ENCODE peak calls at places on chromosomes 3 and 15, in four cellular contexts. One of them, this sample, is unnamed.

GRCh38 chr3:33915796-33916589 is 117.6 kb downstream of the PDCD6IP start:
- DNase-seq in GM12878: no peak
- DNase-seq in K562: no peak
- DNase-seq in HepG2: peak
- DNase-seq in this sample: no peak

GRCh38 chr15:30990451-30991300 is 752 bp downstream of the MTMR10 start:
- DNase-seq in K562: no peak
- DNase-seq in GM12878: no peak
- DNase-seq in HepG2: peak
- DNase-seq in this sample: peak

GRCh38 chr3:69541059-69541471 is 155.2 kb upstream of the FRMD4B start:
- DNase-seq in K562: no peak
- DNase-seq in HepG2: no peak
- DNase-seq in GM12878: no peak
- DNase-seq in this sample: no peak

GRCh38 chr3:69082805-69083204 is 1.9 kb upstream of the ARL6IP5 start:
- DNase-seq in GM12878: peak
- DNase-seq in K562: no peak
- DNase-seq in HepG2: no peak
- DNase-seq in this sample: peak

GRCh38 chr3:43316783-43317460 is 30.6 kb downstream of the SNRK start:
- DNase-seq in HepG2: peak
- DNase-seq in GM12878: no peak
- DNase-seq in K562: no peak
- DNase-seq in this sample: peak

GRCh38 chr3:13716540-13717221 is 163.2 kb downstream of the WNT7A start:
- DNase-seq in K562: no peak
- DNase-seq in GM12878: no peak
- DNase-seq in HepG2: no peak
- DNase-seq in this sample: no peak

GRCh38 chr3:174812172-174812862 is 46.8 kb upstream of the NAALADL2 start:
- DNase-seq in K562: no peak
- DNase-seq in GM12878: no peak
- DNase-seq in HepG2: no peak
- DNase-seq in this sample: no peak

GRCh38 chr3:156005698-156006097 is 114.7 kb upstream of the KCNAB1 start:
- DNase-seq in K562: no peak
- DNase-seq in HepG2: peak
- DNase-seq in GM12878: no peak
- DNase-seq in this sample: no peak

GRCh38 chr3:134378384-134378783 is 4.1 kb upstream of the AMOTL2 start:
- DNase-seq in GM12878: no peak
- DNase-seq in K562: peak
- DNase-seq in HepG2: peak
- DNase-seq in this sample: peak

GRCh38 chr3:114887806-114888205 is 259.3 kb downstream of the ZBTB20 start:
- DNase-seq in K562: no peak
- DNase-seq in GM12878: no peak
- DNase-seq in HepG2: no peak
- DNase-seq in this sample: no peak

GRCh38 chr3:15317164-15317477 is 15.3 kb downstream of the SH3BP5 start:
- DNase-seq in K562: no peak
- DNase-seq in HepG2: no peak
- DNase-seq in GM12878: no peak
- DNase-seq in this sample: no peak

GRCh38 chr3:47337656-47338055 is 43.2 kb upstream of the PTPN23 start:
- DNase-seq in GM12878: no peak
- DNase-seq in K562: no peak
- DNase-seq in HepG2: no peak
- DNase-seq in this sample: no peak

GRCh38 chr3:37990527-37990926 is at the start of gene VILL:
- DNase-seq in K562: no peak
- DNase-seq in GM12878: no peak
- DNase-seq in HepG2: no peak
- DNase-seq in this sample: no peak

GRCh38 chr3:50120364-50121095 is 31.8 kb downstream of the RBM5 start:
- DNase-seq in K562: no peak
- DNase-seq in HepG2: no peak
- DNase-seq in GM12878: no peak
- DNase-seq in this sample: no peak

GRCh38 chr3:125165189-125165947 is 47.2 kb downstream of the SLC12A8 start:
- DNase-seq in HepG2: peak
- DNase-seq in K562: no peak
- DNase-seq in GM12878: no peak
- DNase-seq in this sample: peak

GRCh38 chr3:29557186-29557585 is 276.3 kb downstream of the RBMS3 start:
- DNase-seq in GM12878: no peak
- DNase-seq in HepG2: no peak
- DNase-seq in K562: no peak
- DNase-seq in this sample: no peak

GRCh38 chr15:87365221-87365620 is 891.3 kb downstream of the NTRK3 start:
- DNase-seq in GM12878: no peak
- DNase-seq in HepG2: no peak
- DNase-seq in K562: no peak
- DNase-seq in this sample: no peak

GRCh38 chr3:186200746-186201145 is 91.9 kb upstream of the ETV5 start:
- DNase-seq in K562: no peak
- DNase-seq in GM12878: no peak
- DNase-seq in HepG2: no peak
- DNase-seq in this sample: no peak

GRCh38 chr3:189588818-189589569 is 42.2 kb upstream of the TP63 start:
- DNase-seq in HepG2: no peak
- DNase-seq in K562: no peak
- DNase-seq in GM12878: no peak
- DNase-seq in this sample: no peak

GRCh38 chr3:5002174-5002870 is 23.1 kb downstream of the BHLHE40 start:
- DNase-seq in GM12878: no peak
- DNase-seq in K562: peak
- DNase-seq in HepG2: no peak
- DNase-seq in this sample: no peak

GRCh38 chr15:81740402-81740801 is 305.4 kb downstream of the MEX3B start:
- DNase-seq in HepG2: no peak
- DNase-seq in K562: no peak
- DNase-seq in GM12878: no peak
- DNase-seq in this sample: no peak

GRCh38 chr15:41501191-41501917 is 7.7 kb downstream of the ITPKA start:
- DNase-seq in HepG2: no peak
- DNase-seq in GM12878: no peak
- DNase-seq in K562: no peak
- DNase-seq in this sample: peak

GRCh38 chr15:64596701-64597468 is 136.5 kb downstream of the ZNF609 start:
- DNase-seq in GM12878: no peak
- DNase-seq in HepG2: no peak
- DNase-seq in K562: no peak
- DNase-seq in this sample: peak

GRCh38 chr15:64193971-64194370 is 31.1 kb upstream of the PPIB start:
- DNase-seq in HepG2: no peak
- DNase-seq in GM12878: no peak
- DNase-seq in K562: no peak
- DNase-seq in this sample: no peak

GRCh38 chr15:68430471-68431036 is 1.4 kb downstream of the ITGA11 start:
- DNase-seq in GM12878: no peak
- DNase-seq in K562: no peak
- DNase-seq in HepG2: no peak
- DNase-seq in this sample: no peak

GRCh38 chr15:65369148-65369547 is 8.7 kb downstream of the IGDCC3 start:
- DNase-seq in HepG2: no peak
- DNase-seq in K562: no peak
- DNase-seq in GM12878: no peak
- DNase-seq in this sample: no peak

GRCh38 chr15:96042734-96043224 is 287.7 kb upstream of the NR2F2 start:
- DNase-seq in HepG2: no peak
- DNase-seq in K562: no peak
- DNase-seq in GM12878: peak
- DNase-seq in this sample: no peak

GRCh38 chr15:39854161-39854560 is 65.9 kb downstream of the GPR176 start:
- DNase-seq in K562: no peak
- DNase-seq in GM12878: no peak
- DNase-seq in HepG2: no peak
- DNase-seq in this sample: no peak

GRCh38 chr3:172082269-172082668 is 42.9 kb downstream of the FNDC3B start:
- DNase-seq in GM12878: no peak
- DNase-seq in HepG2: peak
- DNase-seq in K562: no peak
- DNase-seq in this sample: no peak

GRCh38 chr3:23086831-23087230 is 116.3 kb upstream of the UBE2E2 start:
- DNase-seq in GM12878: no peak
- DNase-seq in K562: no peak
- DNase-seq in HepG2: no peak
- DNase-seq in this sample: no peak

GRCh38 chr15:50702762-50703334 is 16.3 kb upstream of the TRPM7 start:
- DNase-seq in HepG2: no peak
- DNase-seq in K562: no peak
- DNase-seq in GM12878: no peak
- DNase-seq in this sample: no peak

GRCh38 chr3:72820405-72820804 is 27.8 kb downstream of the SHQ1 start:
- DNase-seq in K562: no peak
- DNase-seq in GM12878: no peak
- DNase-seq in HepG2: no peak
- DNase-seq in this sample: peak

GRCh38 chr3:49009391-49009790 is 2.2 kb downstream of the WDR6 start:
- DNase-seq in HepG2: no peak
- DNase-seq in GM12878: no peak
- DNase-seq in K562: no peak
- DNase-seq in this sample: no peak

GRCh38 chr3:56826831-56827722 is 25.3 kb upstream of the ARHGEF3 start:
- DNase-seq in K562: no peak
- DNase-seq in HepG2: peak
- DNase-seq in GM12878: no peak
- DNase-seq in this sample: no peak

GRCh38 chr15:38226867-38227266 is 25.8 kb upstream of the SPRED1 start:
- DNase-seq in GM12878: no peak
- DNase-seq in HepG2: peak
- DNase-seq in K562: no peak
- DNase-seq in this sample: peak

GRCh38 chr3:189690237-189690636 is 59.0 kb downstream of the TP63 start:
- DNase-seq in HepG2: no peak
- DNase-seq in K562: no peak
- DNase-seq in GM12878: no peak
- DNase-seq in this sample: no peak

GRCh38 chr3:45969152-45969551 is 25.9 kb downstream of the CXCR6 start:
- DNase-seq in HepG2: no peak
- DNase-seq in GM12878: no peak
- DNase-seq in K562: no peak
- DNase-seq in this sample: no peak
- H3K27ac ChIP-seq in HepG2: no peak
- H3K27ac ChIP-seq in GM12878: no peak
- H3K27ac ChIP-seq in K562: no peak
- H3K27ac ChIP-seq in this sample: no peak

GRCh38 chr3:187368251-187368733 is at the start of gene RTP4:
- DNase-seq in HepG2: peak
- DNase-seq in K562: no peak
- DNase-seq in GM12878: peak
- DNase-seq in this sample: peak
- H2AFZ ChIP-seq in HepG2: peak
- H2AFZ ChIP-seq in K562: peak
- H2AFZ ChIP-seq in GM12878: peak
- H2AFZ ChIP-seq in this sample: peak

GRCh38 chr15:75832114-75832513 is 11.1 kb upstream of the UBE2Q2 start:
- DNase-seq in K562: no peak
- DNase-seq in HepG2: no peak
- DNase-seq in GM12878: no peak
- DNase-seq in this sample: no peak
- TF ChIP-seq MYC in K562: no peak
- TF ChIP-seq MYC in HepG2: no peak
- TF ChIP-seq MYC in GM12878: no peak
- TF ChIP-seq MYC in this sample: no peak

GRCh38 chr3:139537325-139537724 is 2.2 kb downstream of the RBP1 start:
- DNase-seq in GM12878: no peak
- DNase-seq in HepG2: peak
- DNase-seq in K562: no peak
- DNase-seq in this sample: no peak

GRCh38 chr3:139534992-139535879 is 4.3 kb downstream of the RBP1 start:
- DNase-seq in HepG2: peak
- DNase-seq in GM12878: no peak
- DNase-seq in K562: peak
- DNase-seq in this sample: peak

GRCh38 chr3:139533781-139534443 is 5.6 kb downstream of the RBP1 start:
- DNase-seq in K562: peak
- DNase-seq in HepG2: peak
- DNase-seq in GM12878: no peak
- DNase-seq in this sample: peak

GRCh38 chr3:139532996-139533395 is 6.5 kb downstream of the RBP1 start:
- DNase-seq in HepG2: no peak
- DNase-seq in K562: no peak
- DNase-seq in GM12878: no peak
- DNase-seq in this sample: peak

DNA sequence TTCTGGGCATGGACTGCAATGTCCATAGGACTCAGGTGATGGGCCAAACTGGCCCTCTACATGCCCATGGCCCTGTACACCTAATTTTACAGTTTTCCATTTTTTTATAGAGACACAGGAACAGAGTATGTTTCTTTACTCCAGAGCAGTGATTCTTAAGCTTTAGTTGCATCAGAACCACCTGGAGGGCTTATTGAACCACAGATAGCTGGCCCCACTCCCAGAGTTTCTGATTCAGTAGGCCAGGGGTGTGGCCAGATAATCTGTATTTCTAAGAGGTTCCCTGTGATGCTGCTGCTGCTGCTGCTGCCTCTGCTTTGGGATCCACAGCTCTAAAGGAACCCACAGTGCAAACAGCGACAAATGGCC is 5.1 kb downstream of the RBP1 start:
- DNase-seq in GM12878: no peak
- DNase-seq in K562: no peak
- DNase-seq in HepG2: no peak
- DNase-seq in this sample: no peak
- H3K27ac ChIP-seq in GM12878: no peak
- H3K27ac ChIP-seq in K562: no peak
- H3K27ac ChIP-seq in HepG2: no peak
- H3K27ac ChIP-seq in this sample: no peak

DNA sequence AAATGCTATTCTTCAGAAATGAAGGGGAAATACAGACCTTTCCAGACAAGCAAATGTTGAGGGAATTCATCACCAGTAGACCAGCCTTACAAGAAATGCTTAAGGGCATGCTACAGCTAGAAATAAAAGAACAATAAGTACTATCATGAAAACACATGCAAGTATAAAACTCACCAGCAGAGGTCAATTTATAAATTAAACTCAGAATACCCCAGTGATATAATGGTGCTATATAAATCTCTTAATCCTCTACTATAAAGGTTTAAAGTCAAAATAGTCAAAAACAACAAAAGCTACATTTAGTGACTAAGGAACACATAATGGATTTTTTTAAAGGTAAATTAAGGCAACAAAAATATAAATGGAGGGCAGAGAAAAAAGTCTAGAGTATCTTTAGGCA is 142.5 kb downstream of the CPNE4 start:
- DNase-seq in HepG2: no peak
- DNase-seq in GM12878: no peak
- DNase-seq in K562: no peak
- DNase-seq in this sample: no peak
- H2AFZ ChIP-seq in HepG2: no peak
- H2AFZ ChIP-seq in GM12878: no peak
- H2AFZ ChIP-seq in K562: no peak
- H2AFZ ChIP-seq in this sample: no peak